ENCODE peak calls at places on chromosome 10, in ten cellular contexts. One of them, this sample, is unnamed.

GRCh38 chr10:85611746-85612377 is 754.7 kb downstream of the GRID1 start:
- DNase-seq in PC-9: no peak
- DNase-seq in ecto neural progenitor cell: peak; percentile 26
- DNase-seq in AG04449: no peak
- DNase-seq in naive thymus-derived CD4-positive, alpha-beta T cell: no peak
- DNase-seq in stimulated activated CD4-positive, alpha-beta T cell treated with anti-CD3 and anti-CD28 coated beads, Interleukin-4, amount 100 ng/mL, for 1 hour: no peak
- DNase-seq in C1 segment of cervical spinal cord: no peak
- DNase-seq in A549: no peak
- DNase-seq in MV-4-11: no peak
- DNase-seq in neural crest cell: no peak
- DNase-seq in this sample: peak; percentile 65

GRCh38 chr10:124685251-124685650 is 58.9 kb downstream of the FAM53B start:
- DNase-seq in PC-9: no peak
- DNase-seq in ecto neural progenitor cell: no peak
- DNase-seq in AG04449: no peak
- DNase-seq in naive thymus-derived CD4-positive, alpha-beta T cell: no peak
- DNase-seq in stimulated activated CD4-positive, alpha-beta T cell treated with anti-CD3 and anti-CD28 coated beads, Interleukin-4, amount 100 ng/mL, for 1 hour: no peak
- DNase-seq in C1 segment of cervical spinal cord: peak; percentile 68
- DNase-seq in A549: no peak
- DNase-seq in MV-4-11: peak; percentile 88
- DNase-seq in neural crest cell: no peak
- DNase-seq in this sample: no peak

GRCh38 chr10:37732685-37733084 is 124.7 kb downstream of the ZNF248 start:
- DNase-seq in PC-9: no peak
- DNase-seq in ecto neural progenitor cell: no peak
- DNase-seq in AG04449: no peak
- DNase-seq in naive thymus-derived CD4-positive, alpha-beta T cell: no peak
- DNase-seq in stimulated activated CD4-positive, alpha-beta T cell treated with anti-CD3 and anti-CD28 coated beads, Interleukin-4, amount 100 ng/mL, for 1 hour: no peak
- DNase-seq in C1 segment of cervical spinal cord: no peak
- DNase-seq in A549: no peak
- DNase-seq in MV-4-11: no peak
- DNase-seq in neural crest cell: no peak
- DNase-seq in this sample: no peak

GRCh38 chr10:43128958-43129706 is 9.1 kb upstream of the CSGALNACT2 start:
- DNase-seq in PC-9: peak; percentile 40
- DNase-seq in ecto neural progenitor cell: no peak
- DNase-seq in AG04449: peak; percentile 95
- DNase-seq in naive thymus-derived CD4-positive, alpha-beta T cell: peak; percentile 47
- DNase-seq in stimulated activated CD4-positive, alpha-beta T cell treated with anti-CD3 and anti-CD28 coated beads, Interleukin-4, amount 100 ng/mL, for 1 hour: no peak
- DNase-seq in C1 segment of cervical spinal cord: no peak
- DNase-seq in A549: no peak
- DNase-seq in MV-4-11: peak; percentile 98
- DNase-seq in neural crest cell: no peak
- DNase-seq in this sample: peak; percentile 80

GRCh38 chr10:105974803-105975456 is 1189.6 kb downstream of the SORCS1 start:
- DNase-seq in PC-9: no peak
- DNase-seq in ecto neural progenitor cell: no peak
- DNase-seq in AG04449: no peak
- DNase-seq in naive thymus-derived CD4-positive, alpha-beta T cell: no peak
- DNase-seq in stimulated activated CD4-positive, alpha-beta T cell treated with anti-CD3 and anti-CD28 coated beads, Interleukin-4, amount 100 ng/mL, for 1 hour: no peak
- DNase-seq in C1 segment of cervical spinal cord: no peak
- DNase-seq in A549: no peak
- DNase-seq in MV-4-11: peak; percentile 1
- DNase-seq in neural crest cell: peak; percentile 20
- DNase-seq in this sample: no peak

GRCh38 chr10:72292223-72292691 is 18.5 kb downstream of the DDIT4 start:
- DNase-seq in PC-9: peak; percentile 91
- DNase-seq in ecto neural progenitor cell: no peak
- DNase-seq in AG04449: no peak
- DNase-seq in naive thymus-derived CD4-positive, alpha-beta T cell: no peak
- DNase-seq in stimulated activated CD4-positive, alpha-beta T cell treated with anti-CD3 and anti-CD28 coated beads, Interleukin-4, amount 100 ng/mL, for 1 hour: peak; percentile 52
- DNase-seq in C1 segment of cervical spinal cord: no peak
- DNase-seq in A549: no peak
- DNase-seq in MV-4-11: no peak
- DNase-seq in neural crest cell: no peak
- DNase-seq in this sample: no peak

GRCh38 chr10:81820418-81820817 is 54.6 kb upstream of the NRG3 start:
- DNase-seq in PC-9: no peak
- DNase-seq in ecto neural progenitor cell: no peak
- DNase-seq in AG04449: no peak
- DNase-seq in naive thymus-derived CD4-positive, alpha-beta T cell: no peak
- DNase-seq in stimulated activated CD4-positive, alpha-beta T cell treated with anti-CD3 and anti-CD28 coated beads, Interleukin-4, amount 100 ng/mL, for 1 hour: no peak
- DNase-seq in C1 segment of cervical spinal cord: no peak
- DNase-seq in A549: no peak
- DNase-seq in MV-4-11: no peak
- DNase-seq in neural crest cell: no peak
- DNase-seq in this sample: no peak

GRCh38 chr10:109866168-109866994 is 56.9 kb downstream of the XPNPEP1 start:
- DNase-seq in PC-9: no peak
- DNase-seq in ecto neural progenitor cell: peak; percentile 54
- DNase-seq in AG04449: no peak
- DNase-seq in naive thymus-derived CD4-positive, alpha-beta T cell: no peak
- DNase-seq in stimulated activated CD4-positive, alpha-beta T cell treated with anti-CD3 and anti-CD28 coated beads, Interleukin-4, amount 100 ng/mL, for 1 hour: no peak
- DNase-seq in C1 segment of cervical spinal cord: no peak
- DNase-seq in A549: no peak
- DNase-seq in MV-4-11: no peak
- DNase-seq in neural crest cell: peak; percentile 14
- DNase-seq in this sample: peak; percentile 54

GRCh38 chr10:95552680-95553342 is 8.4 kb downstream of the SORBS1 start:
- DNase-seq in PC-9: no peak
- DNase-seq in ecto neural progenitor cell: no peak
- DNase-seq in AG04449: no peak
- DNase-seq in naive thymus-derived CD4-positive, alpha-beta T cell: no peak
- DNase-seq in stimulated activated CD4-positive, alpha-beta T cell treated with anti-CD3 and anti-CD28 coated beads, Interleukin-4, amount 100 ng/mL, for 1 hour: no peak
- DNase-seq in C1 segment of cervical spinal cord: no peak
- DNase-seq in A549: peak; percentile 25
- DNase-seq in MV-4-11: no peak
- DNase-seq in neural crest cell: no peak
- DNase-seq in this sample: no peak

GRCh38 chr10:124447741-124448466 is 1.9 kb downstream of the NKX1-2 start:
- DNase-seq in PC-9: no peak
- DNase-seq in ecto neural progenitor cell: peak; percentile 63
- DNase-seq in AG04449: no peak
- DNase-seq in naive thymus-derived CD4-positive, alpha-beta T cell: no peak
- DNase-seq in stimulated activated CD4-positive, alpha-beta T cell treated with anti-CD3 and anti-CD28 coated beads, Interleukin-4, amount 100 ng/mL, for 1 hour: no peak
- DNase-seq in C1 segment of cervical spinal cord: no peak
- DNase-seq in A549: no peak
- DNase-seq in MV-4-11: no peak
- DNase-seq in neural crest cell: no peak
- DNase-seq in this sample: no peak

This sample was measured in osteocyte.